ENCODE peak calls at places on chromosomes 16 and 17, in nine cellular contexts. Q is choroid plexus epithelial cell, A is brain microvascular endothelial cell, D is WTC11, W is H9, F is mammary epithelial cell, J is AG04450, Y is AG09319, V is sigmoid colon. K is an unnamed sample.

GRCh38 chr17:42673885-42674754 is 2.7 kb downstream of the PLEKHH3 start:
- DNase-seq in D (peak), F (peak), V (peak), Q (peak), Y (no peak), A (no peak), J (no peak), W (peak), K (no peak)

GRCh38 chr17:78234261-78234865 is 2.9 kb downstream of the TMEM235 start:
- DNase-seq in D (no peak), W (peak), J (no peak), A (no peak), F (no peak), V (no peak), Y (no peak), Q (no peak), K (no peak)

GRCh38 chr17:11736613-11737289 is 138.5 kb downstream of the DNAH9 start:
- DNase-seq in Y (no peak), Q (no peak), D (no peak), V (no peak), W (no peak), J (no peak), A (no peak), F (no peak), K (no peak)

GRCh38 chr17:31269597-31269996 is 27.4 kb downstream of the OMG start:
- DNase-seq in V (no peak), A (peak), D (no peak), F (peak), Q (peak), Y (peak), J (peak), W (peak), K (peak)

GRCh38 chr16:52069866-52070265 is 477.1 kb downstream of the TOX3 start:
- DNase-seq in Q (peak), F (peak), A (peak), V (no peak), D (no peak), W (peak), Y (no peak), J (no peak), K (peak)

GRCh38 chr16:3534126-3534525 is 33.3 kb downstream of the CLUAP1 start:
- DNase-seq in J (no peak), A (no peak), D (no peak), W (no peak), Y (no peak), V (no peak), Q (no peak), F (no peak), K (no peak)

GRCh38 chr17:17510456-17511292 is 14.5 kb upstream of the RASD1 start:
- DNase-seq in Y (no peak), F (no peak), V (no peak), Q (no peak), A (no peak), D (no peak), W (no peak), J (no peak), K (no peak)

GRCh38 chr16:12124742-12125141 is 148.2 kb downstream of the SNX29 start:
- DNase-seq in W (no peak), Q (no peak), F (no peak), Y (no peak), D (no peak), J (no peak), V (no peak), A (no peak), K (no peak)

GRCh38 chr17:12395733-12396354 is 269.8 kb upstream of the MYOCD start:
- DNase-seq in J (no peak), Q (peak), D (peak), F (no peak), Y (no peak), A (peak), W (peak), V (no peak), K (no peak)

GRCh38 chr16:49463529-49463928 is 89.9 kb downstream of the C16orf78 start:
- DNase-seq in D (no peak), Y (no peak), J (no peak), Q (no peak), F (no peak), W (peak), V (peak), A (no peak), K (no peak)

GRCh38 chr16:84672276-84673202 is 24.2 kb downstream of the KLHL36 start:
- DNase-seq in Q (peak), F (peak), J (peak), D (peak), A (peak), W (peak), V (peak), Y (peak), K (no peak)

GRCh38 chr17:77656054-77656453 is 302.4 kb upstream of the TNRC6C start:
- DNase-seq in Q (no peak), V (peak), A (no peak), W (no peak), J (no peak), F (no peak), Y (no peak), D (no peak), K (no peak)

DNA sequence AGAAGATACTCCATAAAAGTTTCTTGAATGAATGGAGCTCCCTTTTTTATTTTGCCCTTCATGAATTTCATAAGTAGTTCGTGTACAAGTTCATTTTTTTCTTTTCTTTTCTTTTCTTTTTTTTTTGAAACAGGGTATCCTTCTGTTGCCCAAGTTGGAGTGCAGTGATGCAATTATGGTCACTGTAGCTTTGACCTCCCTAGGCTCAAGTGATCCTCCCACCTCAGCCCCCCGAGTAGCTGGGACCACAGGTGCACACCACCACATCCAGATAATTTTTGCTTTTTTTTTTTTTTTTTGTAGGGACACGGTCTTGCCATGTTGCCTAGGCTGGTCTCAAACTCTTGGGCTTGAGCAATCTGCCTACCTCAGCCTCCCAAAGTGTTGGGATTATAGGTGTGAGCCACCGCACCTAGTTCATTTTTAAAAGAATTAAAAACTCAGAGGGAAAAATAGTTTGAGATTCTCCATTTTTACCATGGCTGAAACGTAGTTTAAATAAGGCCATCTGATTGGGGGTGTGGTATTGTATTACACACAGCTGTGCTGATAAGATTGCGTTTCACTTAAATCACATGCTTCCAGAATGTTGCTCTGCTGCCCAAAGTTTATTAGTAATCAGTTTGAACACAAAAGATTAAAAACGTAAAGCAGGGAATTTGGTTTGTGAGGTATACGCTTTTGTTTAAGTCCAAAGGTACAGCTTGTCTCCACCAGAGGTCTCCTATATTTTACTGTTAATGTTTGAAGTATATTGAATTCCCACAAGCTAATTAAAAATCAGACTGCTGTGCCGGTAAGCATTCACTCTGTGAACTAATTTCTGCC is 154.1 kb downstream of the SOCS1 start:
- DNase-seq in Q (peak), D (no peak), V (no peak), F (no peak), Y (no peak), W (no peak), J (peak), A (peak), K (no peak)
- TF ChIP-seq CTCF in Q (peak), D (no peak), V (no peak), F (no peak), Y (no peak), W (peak), J (peak), A (peak), K (peak)

GRCh38 chr17:40122944-40123810 is 1.4 kb downstream of the MSL1 start:
- DNase-seq in V (no peak), F (peak), W (peak), D (peak), Q (peak), Y (no peak), A (no peak), J (no peak), K (no peak)

GRCh38 chr17:40121191-40121885 is 433 bp upstream of the MSL1 start:
- DNase-seq in W (peak), F (peak), Y (no peak), A (no peak), V (peak), D (no peak), Q (peak), J (no peak), K (no peak)

GRCh38 chr17:40121886-40122465 is at the start of gene MSL1:
- DNase-seq in W (peak), Y (no peak), Q (peak), V (peak), F (peak), D (peak), J (no peak), A (peak), K (no peak)

GRCh38 chr17:40123811-40124114 is 2.0 kb downstream of the MSL1 start:
- DNase-seq in F (no peak), D (no peak), A (no peak), W (no peak), J (no peak), Y (no peak), Q (no peak), V (no peak), K (no peak)

GRCh38 chr17:40122466-40122943 is 734 bp downstream of the MSL1 start:
- DNase-seq in J (no peak), V (peak), F (peak), W (peak), Y (no peak), A (no peak), D (peak), Q (peak), K (no peak)
- TF ChIP-seq CTCF in J (peak), V (peak), F (peak), W (peak), Y (peak), A (peak), D (no peak), Q (peak), K (peak)

GRCh38 chr17:64145460-64145750 is 15.5 kb upstream of the ERN1 start:
- DNase-seq in W (no peak), D (no peak), V (no peak), J (no peak), A (no peak), F (no peak), Y (no peak), Q (no peak), K (no peak)
- TF ChIP-seq CTCF in W (no peak), D (no peak), V (no peak), J (peak), A (no peak), F (peak), Y (peak), Q (no peak), K (no peak)

DNA sequence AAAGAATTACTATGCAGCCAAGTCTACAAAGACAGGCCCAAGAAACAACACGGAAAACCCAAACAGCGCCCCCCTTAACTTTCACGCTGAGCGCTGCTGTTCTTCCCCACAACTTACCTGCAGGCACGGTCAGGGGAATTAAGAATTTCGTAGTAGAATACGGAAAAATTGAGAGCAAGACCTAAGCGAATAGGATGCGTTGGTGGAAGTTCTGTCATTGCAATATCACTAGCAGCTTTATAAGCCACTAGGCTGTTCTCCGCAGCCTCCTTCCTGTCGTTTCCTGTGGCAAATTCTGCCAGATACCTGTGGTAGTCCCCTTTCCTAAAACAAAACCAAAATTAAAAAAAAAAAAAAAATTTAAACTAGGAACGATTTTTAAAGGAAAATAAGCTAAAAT is 39.0 kb downstream of the YWHAE start:
- DNase-seq in A (no peak), Y (no peak), Q (no peak), V (no peak), W (no peak), J (no peak), D (no peak), F (no peak), K (no peak)
- TF ChIP-seq CTCF in A (no peak), Y (no peak), Q (no peak), V (no peak), W (no peak), J (no peak), D (no peak), F (no peak), K (no peak)

DNA sequence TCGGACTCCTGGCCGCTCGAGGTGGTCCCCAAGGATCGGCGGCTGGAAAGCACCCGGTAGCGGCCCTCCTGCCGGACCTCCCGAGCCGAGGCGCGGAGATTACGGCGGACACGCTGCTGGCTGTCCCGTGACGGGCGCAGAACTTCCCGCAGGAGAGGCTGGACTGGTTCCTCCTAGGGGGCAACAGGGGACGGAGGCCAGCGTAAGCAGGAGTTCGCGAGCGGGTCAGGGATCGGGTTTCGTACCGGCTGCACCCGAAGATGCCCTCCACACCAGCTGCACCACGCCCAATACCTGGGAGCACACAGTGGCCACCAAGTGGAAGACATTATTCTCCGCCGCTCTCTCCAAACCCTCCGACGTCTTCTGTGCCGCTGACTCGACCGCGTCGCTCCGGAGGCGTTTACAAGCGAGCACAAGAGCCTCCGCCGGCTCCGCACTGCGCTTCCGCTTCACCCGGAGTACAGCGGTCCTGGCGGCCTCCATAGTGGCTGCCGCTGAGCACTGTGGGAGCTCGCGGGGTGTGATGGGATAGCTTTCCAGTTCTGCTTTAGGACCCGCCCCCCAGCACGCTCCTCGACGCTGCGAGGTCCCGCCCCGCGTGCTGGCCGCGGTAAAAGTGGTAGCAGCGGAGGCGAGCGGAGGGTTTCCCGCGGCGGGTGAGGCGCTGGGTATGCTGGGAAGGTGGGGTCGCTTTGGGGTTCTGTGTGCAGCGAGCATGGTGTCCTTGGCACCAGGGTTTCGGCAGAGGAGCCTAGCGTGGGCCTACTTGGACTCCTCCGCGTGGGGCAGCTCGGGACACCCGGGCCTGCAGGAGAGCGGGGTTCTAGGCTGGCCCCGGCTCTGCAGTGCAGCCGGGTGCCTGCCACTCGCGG is at the start of the genes PRMT7 and SLC7A6OS:
- DNase-seq in Q (peak), F (peak), D (peak), A (peak), W (peak), Y (peak), V (peak), J (peak), K (peak)
- TF ChIP-seq CTCF in Q (no peak), F (peak), D (no peak), A (peak), W (no peak), Y (peak), V (no peak), J (no peak), K (peak)

GRCh38 chr16:29765167-29766032 is 12.7 kb upstream of the ZG16 start:
- DNase-seq in Q (no peak), D (no peak), F (no peak), Y (no peak), V (no peak), J (no peak), A (no peak), W (no peak), K (no peak)
- TF ChIP-seq CTCF in Q (no peak), D (no peak), F (no peak), Y (no peak), V (no peak), J (no peak), A (no peak), W (no peak), K (no peak)

GRCh38 chr16:56450901-56451752 is at the start of the genes NUDT21 and OGFOD1:
- DNase-seq in A (peak), D (peak), Q (peak), V (peak), F (peak), J (peak), W (peak), Y (peak), K (peak)
- TF ChIP-seq CTCF in A (no peak), D (no peak), Q (peak), V (no peak), F (no peak), J (peak), W (no peak), Y (no peak), K (no peak)

GRCh38 chr17:7548585-7549400 is at the start of gene TNFSF12:
- DNase-seq in Q (peak), D (peak), A (no peak), F (no peak), Y (no peak), J (no peak), W (peak), V (peak), K (peak)
- TF ChIP-seq CTCF in Q (no peak), D (no peak), A (peak), F (no peak), Y (peak), J (no peak), W (no peak), V (peak), K (no peak)

DNA sequence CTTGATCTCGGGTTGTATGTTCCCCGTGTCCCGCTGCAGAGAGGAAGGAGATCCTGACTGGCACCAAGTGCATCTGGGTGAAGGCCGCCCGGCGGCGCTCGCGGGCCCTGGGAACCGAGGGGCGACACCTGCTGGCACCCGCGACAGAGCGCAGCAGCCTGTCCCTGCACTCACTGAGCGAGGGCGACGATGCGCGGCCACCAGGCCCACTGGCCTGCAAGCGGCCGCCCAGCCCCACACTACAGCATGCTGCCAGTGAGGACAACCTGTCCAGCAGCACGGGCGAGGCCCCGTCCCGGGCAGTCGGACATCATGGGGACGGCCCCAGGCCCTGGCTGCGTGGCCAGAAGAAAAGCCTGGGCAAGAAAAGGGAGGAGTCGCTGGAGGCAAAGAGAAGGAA is 7.5 kb downstream of the BTBD17 start:
- DNase-seq in Y (no peak), D (peak), F (no peak), J (no peak), W (peak), V (no peak), A (no peak), Q (no peak), K (no peak)
- TF ChIP-seq CTCF in Y (no peak), D (peak), F (no peak), J (no peak), W (peak), V (no peak), A (peak), Q (peak), K (peak)

DNA sequence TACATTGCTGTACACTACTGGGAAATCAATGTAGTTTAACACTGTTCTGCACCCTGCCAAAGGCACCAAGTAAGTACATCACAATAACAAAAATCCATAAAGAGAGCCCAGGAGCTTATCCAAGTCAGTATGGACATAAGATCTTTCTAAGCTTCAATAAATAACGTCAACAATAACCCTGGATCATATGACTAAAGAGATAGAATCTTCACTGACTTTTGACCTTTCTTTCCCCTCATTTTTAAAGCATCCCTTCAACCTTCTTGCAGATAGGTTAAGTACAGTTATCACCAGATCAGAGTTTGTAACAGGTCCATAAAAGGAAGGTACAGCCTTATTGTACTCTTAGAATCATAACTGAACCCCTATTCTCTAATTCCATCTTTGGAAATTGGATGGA is 2.3 kb downstream of the CEP20 start:
- DNase-seq in J (no peak), W (no peak), Q (no peak), Y (no peak), A (no peak), V (no peak), D (no peak), F (no peak), K (no peak)
- TF ChIP-seq CTCF in J (no peak), W (no peak), Q (no peak), Y (no peak), A (no peak), V (no peak), D (no peak), F (no peak), K (no peak)